ENCODE peak calls at places on chromosomes 12 and 14, in four cellular contexts. V, Z, U and K are unnamed samples.
A peak's percentile ranks its signal among the peaks of the same experiment; 100 is the strongest.

GRCh38 chr12:98701166-98701565 is 56.1 kb downstream of the APAF1 start:
- DNase-seq in V (peak; percentile 39), Z (no peak), U (no peak), K (no peak)

GRCh38 chr12:94359761-94360160 is 99.9 kb downstream of the CEP83 start:
- DNase-seq in V (no peak), Z (no peak), U (no peak), K (no peak)

GRCh38 chr12:65636436-65636835 is 187.8 kb upstream of the HMGA2 start:
- DNase-seq in V (no peak), Z (no peak), U (no peak), K (no peak)

GRCh38 chr12:88339254-88339949 is 197.3 kb downstream of the TMTC3 start:
- DNase-seq in V (peak; percentile 88), Z (peak; percentile 46), U (no peak), K (no peak)

GRCh38 chr14:53386359-53386758 is 233.2 kb upstream of the DDHD1 start:
- DNase-seq in V (no peak), Z (no peak), U (no peak), K (no peak)

GRCh38 chr12:116295327-116296263 is 18.1 kb upstream of the MED13L start:
- DNase-seq in V (no peak), Z (no peak), U (no peak), K (no peak)

GRCh38 chr12:40262657-40263056 is 37.9 kb downstream of the LRRK2 start:
- DNase-seq in V (no peak), Z (no peak), U (no peak), K (no peak)

GRCh38 chr12:76455582-76456345 is 103.8 kb downstream of the OSBPL8 start:
- DNase-seq in V (peak; percentile 90), Z (peak; percentile 95), U (peak; percentile 30), K (no peak)

GRCh38 chr14:92316937-92317336 is 6.0 kb upstream of the SLC24A4 start:
- DNase-seq in V (no peak), Z (peak; percentile 85), U (no peak), K (no peak)

GRCh38 chr12:39359644-39360043 is 83.3 kb downstream of the KIF21A start:
- DNase-seq in V (no peak), Z (no peak), U (no peak), K (no peak)

GRCh38 chr12:130796985-130797686 is 41.9 kb downstream of the STX2 start:
- DNase-seq in V (no peak), Z (no peak), U (no peak), K (no peak)

GRCh38 chr12:52119398-52120254 is 40.1 kb downstream of the SMIM41 start:
- DNase-seq in V (no peak), Z (peak; percentile 67), U (no peak), K (no peak)

GRCh38 chr14:89207925-89208328 is 209.1 kb downstream of the FOXN3 start:
- DNase-seq in V (no peak), Z (no peak), U (no peak), K (no peak)

GRCh38 chr14:101926620-101927019 is 37.8 kb upstream of the DYNC1H1 start:
- DNase-seq in V (no peak), Z (no peak), U (no peak), K (no peak)

GRCh38 chr12:460301-461230 is 827 bp downstream of the B4GALNT3 start:
- DNase-seq in V (no peak), Z (no peak), U (peak; percentile 26), K (no peak)

GRCh38 chr14:61188936-61189808 is 92.0 kb downstream of the TMEM30B start:
- DNase-seq in V (peak; percentile 55), Z (peak; percentile 84), U (peak; percentile 59), K (peak; percentile 92)

GRCh38 chr12:3216726-3217682 is 139.8 kb downstream of the TSPAN9 start:
- DNase-seq in V (peak; percentile 71), Z (peak; percentile 4), U (no peak), K (no peak)

GRCh38 chr12:49232940-49233841 is 31.7 kb upstream of the TUBA1C start:
- DNase-seq in V (peak; percentile 62), Z (no peak), U (peak; percentile 94), K (peak; percentile 86)

GRCh38 chr14:61110683-61111082 is 129.6 kb downstream of the SLC38A6 start:
- DNase-seq in V (no peak), Z (no peak), U (no peak), K (no peak)

GRCh38 chr12:96892104-96892503 is 15.0 kb upstream of the NEDD1 start:
- DNase-seq in V (no peak), Z (no peak), U (no peak), K (no peak)

GRCh38 chr12:122067966-122068365 is 10.6 kb upstream of the MLXIP start:
- DNase-seq in V (peak; percentile 74), Z (no peak), U (no peak), K (no peak)

GRCh38 chr12:12635651-12636050 is 24.0 kb downstream of the CREBL2 start:
- DNase-seq in V (no peak), Z (no peak), U (no peak), K (no peak)

GRCh38 chr12:12627308-12627827 is 15.7 kb downstream of the CREBL2 start:
- DNase-seq in V (no peak), Z (no peak), U (no peak), K (no peak)

GRCh38 chr12:12628013-12628412 is 16.3 kb downstream of the CREBL2 start:
- DNase-seq in V (peak; percentile 28), Z (peak; percentile 68), U (no peak), K (no peak)

GRCh38 chr12:12626471-12626870 is 14.8 kb downstream of the CREBL2 start:
- DNase-seq in V (no peak), Z (no peak), U (no peak), K (no peak)

DNA sequence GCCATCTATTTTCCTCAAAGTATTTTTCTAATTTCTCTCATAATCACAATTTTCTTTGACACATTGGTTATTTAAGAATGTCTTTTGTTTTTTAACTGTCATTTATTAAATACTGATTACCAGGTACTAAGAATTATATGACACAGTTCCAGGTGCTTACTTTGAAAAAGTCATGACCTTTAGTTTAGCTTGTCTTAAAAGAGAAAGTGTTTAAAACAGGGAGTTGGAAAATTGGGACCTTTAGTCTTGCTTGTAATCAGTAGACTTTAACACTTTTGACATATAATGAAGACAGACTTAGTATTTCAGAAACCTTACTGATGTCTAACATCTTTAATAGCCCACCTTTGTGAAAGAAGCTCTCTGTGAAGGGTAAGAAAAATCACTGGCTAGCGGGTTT is 19.2 kb downstream of the CREBL2 start:
- DNase-seq in V (no peak), Z (no peak), U (no peak), K (no peak)
- TF ChIP-seq CTCF in V (no peak), Z (no peak), U (no peak), K (no peak)

GRCh38 chr14:77027538-77028383 is 747 bp downstream of the IRF2BPL start:
- DNase-seq in V (peak; percentile 65), Z (peak; percentile 72), U (peak; percentile 79), K (peak; percentile 94)

GRCh38 chr14:77026166-77026929 is 2.2 kb downstream of the IRF2BPL start:
- DNase-seq in V (peak; percentile 39), Z (peak; percentile 37), U (peak; percentile 54), K (no peak)

GRCh38 chr14:77028384-77029246 is at the start of gene IRF2BPL:
- DNase-seq in V (peak; percentile 97), Z (peak; percentile 97), U (peak; percentile 99), K (peak; percentile 99)

GRCh38 chr14:77025744-77026165 is 2.8 kb downstream of the IRF2BPL start:
- DNase-seq in V (no peak), Z (no peak), U (peak; percentile 45), K (no peak)

GRCh38 chr14:77026930-77027537 is 1.5 kb downstream of the IRF2BPL start:
- DNase-seq in V (no peak), Z (peak; percentile 33), U (peak; percentile 68), K (no peak)
- TF ChIP-seq CTCF in V (no peak), Z (no peak), U (no peak), K (no peak)

GRCh38 chr12:119036878-119037493 is 55.6 kb downstream of the SRRM4 start:
- DNase-seq in V (no peak), Z (peak; percentile 39), U (peak; percentile 60), K (no peak)
- TF ChIP-seq CTCF in V (peak; percentile 17), Z (peak; percentile 73), U (peak; percentile 81), K (peak; percentile 37)

DNA sequence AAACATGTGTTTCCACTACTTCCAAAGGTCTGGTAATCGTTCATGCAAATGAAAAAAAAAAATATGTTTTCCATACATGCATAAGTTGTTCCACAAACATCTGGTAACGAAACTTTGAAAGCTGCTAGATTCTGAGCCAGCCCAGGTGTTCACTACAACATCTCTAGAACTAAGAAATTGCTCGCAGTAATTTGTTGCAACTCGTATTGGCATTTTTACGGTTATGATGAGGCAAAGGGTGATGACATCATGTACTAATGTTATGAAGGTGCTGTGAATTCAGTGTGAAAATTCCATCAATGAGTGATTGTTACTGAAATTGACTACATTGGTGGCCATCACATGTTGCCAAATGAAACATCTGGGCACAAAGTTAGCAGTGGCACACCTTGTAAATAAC is 31.9 kb upstream of the CCDC91 start:
- DNase-seq in V (no peak), Z (no peak), U (no peak), K (no peak)
- TF ChIP-seq CTCF in V (no peak), Z (no peak), U (no peak), K (no peak)

DNA sequence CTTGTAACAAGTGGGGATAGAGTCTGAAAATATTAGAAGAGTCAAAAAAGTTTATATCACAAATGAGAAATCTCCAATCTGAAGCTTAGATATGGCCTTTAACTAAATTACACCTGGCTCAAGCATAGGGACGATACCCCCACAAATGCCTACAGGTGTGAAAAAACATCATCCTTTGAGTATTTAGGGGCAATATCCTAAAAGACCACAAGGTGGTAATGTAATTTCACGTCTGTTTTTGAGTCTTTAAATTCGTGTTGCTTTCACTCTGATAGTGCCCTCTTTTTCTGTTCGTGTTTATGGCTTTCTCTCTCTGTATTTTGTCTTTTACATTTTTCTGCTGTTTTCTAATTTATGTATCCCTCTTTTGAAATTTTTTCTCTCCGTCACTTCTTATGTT is 84.3 kb downstream of the ETNK1 start:
- DNase-seq in V (no peak), Z (peak; percentile 46), U (no peak), K (no peak)
- TF ChIP-seq CTCF in V (peak; percentile 50), Z (peak; percentile 55), U (peak; percentile 69), K (peak; percentile 66)

GRCh38 chr14:64549805-64550538 is at the start of gene PPP1R36:
- DNase-seq in V (no peak), Z (no peak), U (peak; percentile 54), K (no peak)
- TF ChIP-seq CTCF in V (no peak), Z (no peak), U (no peak), K (no peak)